ENCODE peak calls at places on chromosomes 1 and 21, in five cellular contexts. T, A, R, Z and S are unnamed samples.

GRCh38 chr21:28256420-28256831 is 736.3 kb downstream of the LTN1 start:
- DNase-seq in T (no peak), A (no peak), R (no peak), Z (no peak), S (peak)

GRCh38 chr1:41327383-41327999 is 33.7 kb upstream of the FOXO6 start:
- DNase-seq in T (no peak), R (no peak), A (no peak), Z (no peak), S (no peak)

GRCh38 chr1:23984417-23985186 is 4.5 kb upstream of the SRSF10 start:
- DNase-seq in R (no peak), A (peak), T (no peak), Z (peak), S (peak)

GRCh38 chr1:106224426-106224825 is 832.0 kb upstream of the PRMT6 start:
- DNase-seq in T (no peak), A (no peak), Z (no peak), R (no peak), S (no peak)

GRCh38 chr1:246591504-246591903 is 25.2 kb downstream of the CNST start:
- DNase-seq in A (no peak), T (no peak), R (no peak), Z (no peak), S (no peak)

GRCh38 chr1:183363967-183364366 is 54.2 kb downstream of the NMNAT2 start:
- DNase-seq in T (no peak), R (no peak), A (no peak), Z (no peak), S (no peak)

GRCh38 chr21:36693144-36694040 is 5.5 kb upstream of the SIM2 start:
- DNase-seq in R (no peak), Z (no peak), A (peak), T (peak), S (no peak)

GRCh38 chr1:57908471-57908870 is 484.6 kb upstream of the DAB1 start:
- DNase-seq in A (no peak), R (no peak), Z (no peak), T (no peak), S (no peak)

GRCh38 chr1:41041866-41042265 is 20.3 kb upstream of the SLFNL1 start:
- DNase-seq in R (no peak), Z (no peak), T (no peak), A (no peak), S (no peak)

GRCh38 chr1:22142315-22143064 is 407 bp downstream of the WNT4 start:
- DNase-seq in T (peak), A (peak), Z (peak), R (no peak), S (peak)

GRCh38 chr1:205951746-205952145 is 8.5 kb upstream of the SLC26A9 start:
- DNase-seq in R (no peak), Z (no peak), T (no peak), A (no peak), S (no peak)

GRCh38 chr1:53550201-53550741 is 91.1 kb downstream of the DMRTB1 start:
- DNase-seq in T (no peak), R (no peak), Z (no peak), A (no peak), S (peak)

GRCh38 chr1:229147086-229147485 is 123.8 kb upstream of the RAB4A start:
- DNase-seq in A (peak), T (no peak), R (no peak), Z (no peak), S (no peak)

GRCh38 chr1:91523462-91523861 is 22.8 kb downstream of the CDC7 start:
- DNase-seq in R (no peak), A (no peak), T (no peak), Z (peak), S (no peak)